ENCODE peak calls at places on chromosomes 4 and X, in four cellular contexts. W is cardiac muscle cell, V is fibroblast of the aortic adventitia, S is breast epithelium. F is an unnamed sample.

GRCh38 chr4:78379991-78380739 is 171.4 kb upstream of the ANXA3 start:
- DNase-seq in W (peak; percentile 70), V (peak; percentile 34), S (no peak), F (no peak)

GRCh38 chrX:81537723-81538122 is 335.8 kb downstream of the SH3BGRL start:
- DNase-seq in W (no peak), V (no peak), S (no peak), F (no peak)

GRCh38 chr4:184676093-184676492 is 26.6 kb downstream of the PRIMPOL start:
- DNase-seq in W (no peak), V (no peak), S (no peak), F (no peak)

GRCh38 chrX:15233416-15234015 is 36.4 kb downstream of the ASB9 start:
- DNase-seq in W (no peak), V (no peak), S (no peak), F (no peak)

GRCh38 chrX:20974326-20974725 is 399.9 kb upstream of the CNKSR2 start:
- DNase-seq in W (peak; percentile 24), V (peak; percentile 16), S (no peak), F (no peak)

GRCh38 chrX:8191022-8191421 is 20.0 kb upstream of the VCX2 start:
- DNase-seq in W (no peak), V (no peak), S (peak; percentile 55), F (no peak)

GRCh38 chr4:72418458-72418857 is 150.6 kb downstream of the ADAMTS3 start:
- DNase-seq in W (peak; percentile 86), V (peak; percentile 76), S (no peak), F (peak; percentile 40)

GRCh38 chr4:151407466-151408379 is 1.3 kb upstream of the FHIP1A start:
- DNase-seq in W (no peak), V (no peak), S (peak; percentile 62), F (no peak)

GRCh38 chr4:179200681-179201080 is 1758.4 kb upstream of the AGA start:
- DNase-seq in W (no peak), V (no peak), S (no peak), F (no peak)

GRCh38 chrX:150253946-150254615 is 109.0 kb upstream of the MAMLD1 start:
- DNase-seq in W (peak; percentile 12), V (peak; percentile 9), S (no peak), F (no peak)

GRCh38 chr4:168398589-168398988 is 80.0 kb upstream of the DDX60 start:
- DNase-seq in W (no peak), V (no peak), S (no peak), F (no peak)

GRCh38 chrX:8783100-8784098 is 17.8 kb downstream of the FAM9A start:
- DNase-seq in W (peak; percentile 43), V (peak; percentile 1), S (no peak), F (no peak)

GRCh38 chr4:99404595-99405287 is 30.4 kb downstream of the ADH7 start:
- DNase-seq in W (peak; percentile 90), V (peak; percentile 98), S (no peak), F (peak; percentile 94)

GRCh38 chr4:98193459-98194105 is 50.3 kb upstream of the STPG2 start:
- DNase-seq in W (no peak), V (no peak), S (no peak), F (no peak)

GRCh38 chr4:1235381-1236102 is 13.4 kb downstream of the CTBP1 start:
- DNase-seq in W (no peak), V (no peak), S (no peak), F (no peak)

GRCh38 chr4:5790546-5790857 is 79.5 kb downstream of the EVC start:
- DNase-seq in W (no peak), V (no peak), S (no peak), F (no peak)

GRCh38 chr4:96913437-96914075 is 1073.7 kb downstream of the PDHA2 start:
- DNase-seq in W (peak; percentile 33), V (no peak), S (no peak), F (no peak)

GRCh38 chr4:183828125-183828524 is 77.0 kb upstream of the STOX2 start:
- DNase-seq in W (no peak), V (no peak), S (no peak), F (no peak)

GRCh38 chr4:56843421-56843899 is 22.0 kb upstream of the SPINK2 start:
- DNase-seq in W (peak; percentile 61), V (no peak), S (no peak), F (no peak)

GRCh38 chr4:8719421-8719820 is 126.9 kb downstream of the CPZ start:
- DNase-seq in W (no peak), V (no peak), S (no peak), F (no peak)

GRCh38 chrX:140866446-140866845 is 135.9 kb upstream of the SPANXB1 start:
- DNase-seq in W (no peak), V (no peak), S (no peak), F (no peak)

GRCh38 chrX:135345328-135345645 is 36.0 kb downstream of the ETDC start:
- DNase-seq in W (peak; percentile 67), V (peak; percentile 67), S (no peak), F (no peak)

GRCh38 chr4:173270312-173271027 is 63.7 kb downstream of the HMGB2 start:
- DNase-seq in W (peak; percentile 74), V (peak; percentile 56), S (no peak), F (no peak)

GRCh38 chr4:108240356-108240755 is 71.6 kb upstream of the LEF1 start:
- DNase-seq in W (peak; percentile 29), V (peak; percentile 2), S (no peak), F (no peak)

GRCh38 chr4:88675543-88675942 is 22.1 kb downstream of the NAP1L5 start:
- DNase-seq in W (no peak), V (peak; percentile 68), S (no peak), F (no peak)

GRCh38 chr4:154559141-154559841 is 3.5 kb upstream of the FGB start:
- DNase-seq in W (peak; percentile 66), V (peak; percentile 65), S (no peak), F (no peak)

GRCh38 chr4:119730644-119730995 is 102.0 kb upstream of the PDE5A start:
- DNase-seq in W (no peak), V (peak; percentile 30), S (no peak), F (no peak)

GRCh38 chrX:65406532-65406931 is 128.1 kb downstream of the LAS1L start:
- DNase-seq in W (no peak), V (no peak), S (no peak), F (no peak)

GRCh38 chr4:145216532-145216931 is 36.1 kb upstream of the OTUD4 start:
- DNase-seq in W (peak; percentile 60), V (peak; percentile 64), S (no peak), F (no peak)

GRCh38 chr4:25861951-25862410 is 807 bp downstream of the SEL1L3 start:
- DNase-seq in W (peak; percentile 46), V (peak; percentile 55), S (no peak), F (no peak)

DNA sequence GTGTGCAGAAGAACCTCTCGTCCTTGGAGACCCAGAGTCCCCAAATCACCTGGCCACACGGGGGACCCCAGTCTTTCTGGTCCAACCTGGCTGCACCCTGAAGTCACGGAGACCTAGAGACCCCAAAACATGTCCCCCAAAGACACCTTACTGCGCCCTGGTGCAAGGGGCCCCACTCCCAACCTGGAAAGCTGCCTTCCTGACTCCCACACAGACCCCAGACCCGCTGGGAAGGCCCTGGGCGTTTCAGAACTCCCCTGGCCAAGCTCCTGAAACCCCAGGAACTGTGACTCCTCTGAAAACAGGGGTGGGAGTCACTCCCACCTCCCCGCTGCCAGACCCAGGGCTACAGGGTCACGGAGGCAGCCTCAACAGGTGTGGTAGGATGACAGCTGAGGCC is 12.7 kb upstream of the SHOX start:
- DNase-seq in W (no peak), V (no peak), S (no peak), F (no peak)
- TF ChIP-seq CTCF in W (no peak), V (no peak), S (no peak), F (no peak)

DNA sequence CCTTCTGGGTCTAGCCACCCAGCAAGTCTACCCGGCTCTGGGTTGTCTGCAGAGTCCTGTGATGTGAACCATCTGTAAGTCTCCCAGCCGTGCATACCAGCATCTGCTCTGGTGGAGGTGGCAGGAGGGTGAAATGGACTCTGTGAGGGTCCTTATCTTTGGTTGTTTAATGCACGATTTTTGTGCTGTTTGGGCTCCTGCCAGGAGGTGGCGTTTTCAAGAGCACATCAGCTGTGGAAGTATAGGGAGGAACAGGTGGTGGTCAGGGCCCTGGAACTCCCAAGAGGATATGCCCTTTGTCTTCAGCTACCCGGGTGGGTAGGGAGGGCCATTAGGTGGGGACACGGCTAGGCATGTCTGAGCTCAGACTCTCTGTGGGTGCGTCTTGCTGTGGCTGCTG is 66.5 kb upstream of the ZFP42 start:
- DNase-seq in W (no peak), V (no peak), S (no peak), F (no peak)
- TF ChIP-seq CTCF in W (no peak), V (no peak), S (no peak), F (no peak)

GRCh38 chr4:54384563-54384962 is 155.5 kb downstream of the PDGFRA start:
- DNase-seq in W (peak; percentile 42), V (peak; percentile 40), S (no peak), F (no peak)
- TF ChIP-seq CTCF in W (peak; percentile 32), V (peak; percentile 44), S (no peak), F (peak; percentile 43)

DNA sequence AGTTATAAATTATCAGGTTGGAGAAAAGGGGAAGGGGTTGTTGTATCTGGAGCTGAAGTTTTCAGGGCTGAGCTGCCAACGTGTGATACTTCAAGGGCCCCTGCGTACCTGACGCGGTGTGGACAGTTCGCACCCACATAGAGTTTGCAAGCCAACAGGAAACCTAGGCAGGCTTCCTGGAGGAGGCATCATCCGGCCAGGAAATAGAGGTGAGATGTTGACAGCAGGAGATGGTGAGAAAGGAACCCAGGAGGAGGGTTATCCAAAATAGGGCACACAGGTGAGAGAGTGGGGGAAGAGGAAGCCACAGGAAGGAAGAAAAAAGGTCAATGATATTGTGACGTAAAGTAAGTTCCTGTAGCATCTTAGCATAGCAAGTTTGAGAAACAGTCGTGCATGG is 127.2 kb downstream of the DHRSX start:
- DNase-seq in W (no peak), V (no peak), S (no peak), F (no peak)
- TF ChIP-seq CTCF in W (no peak), V (no peak), S (no peak), F (no peak)

GRCh38 chrX:124098089-124098488 is 136.6 kb downstream of the STAG2 start:
- DNase-seq in W (peak; percentile 53), V (peak; percentile 52), S (no peak), F (peak; percentile 3)
- TF ChIP-seq CTCF in W (peak; percentile 41), V (peak; percentile 57), S (no peak), F (peak; percentile 60)

GRCh38 chr4:38150021-38150671 is 189.9 kb downstream of the PTTG2 start:
- DNase-seq in W (peak; percentile 56), V (peak; percentile 98), S (no peak), F (peak; percentile 49)

GRCh38 chr4:38150766-38151165 is 190.6 kb downstream of the PTTG2 start:
- DNase-seq in W (peak; percentile 45), V (peak; percentile 96), S (no peak), F (peak; percentile 85)

GRCh38 chr4:38152305-38152704 is 192.1 kb downstream of the PTTG2 start:
- DNase-seq in W (no peak), V (no peak), S (no peak), F (no peak)

GRCh38 chr4:38152721-38153412 is 192.7 kb downstream of the PTTG2 start:
- DNase-seq in W (no peak), V (no peak), S (no peak), F (no peak)

DNA sequence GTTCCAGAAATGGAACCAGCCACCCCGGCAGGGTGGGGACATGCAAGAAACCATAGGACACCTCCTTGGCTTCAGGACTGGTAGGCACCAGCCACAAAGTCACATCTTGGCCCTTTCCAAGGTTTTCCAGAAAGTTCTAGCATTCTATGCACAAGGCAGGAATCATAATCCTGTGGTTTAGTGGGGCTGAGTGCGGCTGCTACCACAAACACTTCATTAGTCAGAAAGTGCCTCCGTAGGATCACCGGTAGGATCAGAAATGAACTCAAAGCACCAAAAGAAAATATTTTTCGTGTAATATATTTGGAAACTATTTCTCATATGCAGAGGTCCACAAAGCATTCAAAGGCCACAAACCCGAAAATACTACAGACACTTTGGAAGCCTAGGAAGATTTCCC is 191.7 kb downstream of the PTTG2 start:
- DNase-seq in W (no peak), V (no peak), S (no peak), F (no peak)
- TF ChIP-seq CTCF in W (no peak), V (no peak), S (no peak), F (no peak)